ENCODE peak calls at places on chromosomes 12 and 14, in nine cellular contexts. One of them, this sample, is unnamed.

GRCh38 chr12:12726543-12727093 is 9.4 kb downstream of the CDKN1B start:
- DNase-seq in cardiac fibroblast: peak
- DNase-seq in lower leg skin: no peak
- DNase-seq in transverse colon: no peak
- DNase-seq in HL-60: peak
- DNase-seq in endodermal cell: peak
- DNase-seq in adrenal gland: no peak
- DNase-seq in prostate gland: no peak
- DNase-seq in right cardiac atrium: no peak
- DNase-seq in this sample: peak

GRCh38 chr12:47781479-47782371 is 8.7 kb downstream of the SLC48A1 start:
- DNase-seq in cardiac fibroblast: no peak
- DNase-seq in lower leg skin: peak
- DNase-seq in transverse colon: no peak
- DNase-seq in HL-60: no peak
- DNase-seq in endodermal cell: no peak
- DNase-seq in adrenal gland: no peak
- DNase-seq in prostate gland: peak
- DNase-seq in right cardiac atrium: no peak
- DNase-seq in this sample: no peak

GRCh38 chr14:95519699-95520098 is 3.2 kb upstream of the SYNE3 start:
- DNase-seq in cardiac fibroblast: peak
- DNase-seq in lower leg skin: peak
- DNase-seq in transverse colon: peak
- DNase-seq in HL-60: peak
- DNase-seq in endodermal cell: no peak
- DNase-seq in adrenal gland: peak
- DNase-seq in prostate gland: no peak
- DNase-seq in right cardiac atrium: peak
- DNase-seq in this sample: peak

GRCh38 chr14:66638688-66639087 is 130.7 kb downstream of the GPHN start:
- DNase-seq in cardiac fibroblast: peak
- DNase-seq in lower leg skin: no peak
- DNase-seq in transverse colon: no peak
- DNase-seq in HL-60: no peak
- DNase-seq in endodermal cell: no peak
- DNase-seq in adrenal gland: no peak
- DNase-seq in prostate gland: no peak
- DNase-seq in right cardiac atrium: no peak
- DNase-seq in this sample: no peak

GRCh38 chr12:11513288-11513687 is 117.9 kb upstream of the PRB2 start:
- DNase-seq in cardiac fibroblast: peak
- DNase-seq in lower leg skin: no peak
- DNase-seq in transverse colon: no peak
- DNase-seq in HL-60: no peak
- DNase-seq in endodermal cell: peak
- DNase-seq in adrenal gland: no peak
- DNase-seq in prostate gland: no peak
- DNase-seq in right cardiac atrium: no peak
- DNase-seq in this sample: peak

GRCh38 chr14:75811136-75811839 is 150.2 kb downstream of the TTLL5 start:
- DNase-seq in cardiac fibroblast: peak
- DNase-seq in lower leg skin: no peak
- DNase-seq in transverse colon: no peak
- DNase-seq in HL-60: no peak
- DNase-seq in endodermal cell: no peak
- DNase-seq in adrenal gland: no peak
- DNase-seq in prostate gland: no peak
- DNase-seq in right cardiac atrium: no peak
- DNase-seq in this sample: no peak

GRCh38 chr12:122870867-122871664 is 24.9 kb downstream of the VPS37B start:
- DNase-seq in cardiac fibroblast: peak
- DNase-seq in lower leg skin: no peak
- DNase-seq in transverse colon: peak
- DNase-seq in HL-60: no peak
- DNase-seq in endodermal cell: peak
- DNase-seq in adrenal gland: peak
- DNase-seq in prostate gland: peak
- DNase-seq in right cardiac atrium: no peak
- DNase-seq in this sample: no peak

GRCh38 chr14:63483315-63483714 is 59.9 kb downstream of the PPP2R5E start:
- DNase-seq in cardiac fibroblast: no peak
- DNase-seq in lower leg skin: no peak
- DNase-seq in transverse colon: no peak
- DNase-seq in HL-60: no peak
- DNase-seq in endodermal cell: no peak
- DNase-seq in adrenal gland: no peak
- DNase-seq in prostate gland: no peak
- DNase-seq in right cardiac atrium: no peak
- DNase-seq in this sample: no peak

GRCh38 chr14:99976021-99976420 is 89.2 kb upstream of the EVL start:
- DNase-seq in cardiac fibroblast: no peak
- DNase-seq in lower leg skin: no peak
- DNase-seq in transverse colon: no peak
- DNase-seq in HL-60: no peak
- DNase-seq in endodermal cell: no peak
- DNase-seq in adrenal gland: no peak
- DNase-seq in prostate gland: no peak
- DNase-seq in right cardiac atrium: no peak
- DNase-seq in this sample: no peak

GRCh38 chr14:89851031-89851430 is 103.5 kb downstream of the EFCAB11 start:
- DNase-seq in cardiac fibroblast: peak
- DNase-seq in lower leg skin: no peak
- DNase-seq in transverse colon: no peak
- DNase-seq in HL-60: no peak
- DNase-seq in endodermal cell: no peak
- DNase-seq in adrenal gland: no peak
- DNase-seq in prostate gland: no peak
- DNase-seq in right cardiac atrium: no peak
- DNase-seq in this sample: no peak

DNA sequence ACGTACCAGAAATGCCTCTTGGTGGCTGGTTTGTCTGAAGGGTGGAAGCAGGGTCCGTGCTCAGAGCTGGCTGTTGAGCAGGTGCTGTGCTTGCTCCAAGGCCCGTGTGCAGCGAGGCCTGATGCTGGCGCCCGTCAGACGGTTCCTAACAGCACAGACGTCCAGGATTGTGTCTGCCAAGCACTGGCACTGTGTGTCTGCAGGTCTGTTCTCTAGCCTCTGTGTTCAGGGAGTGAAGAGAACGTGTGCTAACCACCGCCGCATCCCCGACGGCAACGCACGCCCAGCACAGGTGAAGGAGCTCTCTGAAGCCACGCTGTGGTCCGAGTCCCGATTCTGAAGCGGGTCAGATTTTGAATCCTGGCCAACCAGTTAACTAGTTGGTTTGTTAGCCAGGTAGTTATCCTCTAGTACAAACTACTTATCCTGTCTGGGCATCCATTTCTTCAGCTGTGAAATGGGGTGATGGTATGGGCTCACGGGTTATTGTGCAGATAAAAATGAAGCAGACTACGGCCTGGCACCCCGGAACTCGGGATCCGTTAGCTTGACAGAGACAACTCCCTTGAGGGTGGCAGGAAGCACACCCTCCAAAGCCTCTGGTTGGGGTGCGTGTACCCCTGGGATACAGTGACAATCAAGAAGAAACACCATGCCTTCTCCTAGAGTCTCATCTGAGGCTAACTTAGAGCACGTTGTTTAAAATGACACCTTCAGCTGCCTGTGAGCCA is 18.6 kb upstream of the TDRD9 start:
- DNase-seq in cardiac fibroblast: no peak
- DNase-seq in lower leg skin: no peak
- DNase-seq in transverse colon: no peak
- DNase-seq in HL-60: no peak
- DNase-seq in endodermal cell: no peak
- DNase-seq in adrenal gland: no peak
- DNase-seq in prostate gland: no peak
- DNase-seq in right cardiac atrium: no peak
- DNase-seq in this sample: no peak
- H3K4me3 ChIP-seq in cardiac fibroblast: no peak
- H3K4me3 ChIP-seq in lower leg skin: no peak
- H3K4me3 ChIP-seq in transverse colon: no peak
- H3K4me3 ChIP-seq in HL-60: no peak
- H3K4me3 ChIP-seq in endodermal cell: no peak
- H3K4me3 ChIP-seq in adrenal gland: no peak
- H3K4me3 ChIP-seq in prostate gland: no peak
- H3K4me3 ChIP-seq in right cardiac atrium: no peak
- H3K4me3 ChIP-seq in this sample: no peak

GRCh38 chr14:88551936-88552565 is 2.8 kb downstream of the PTPN21 start:
- DNase-seq in cardiac fibroblast: peak
- DNase-seq in lower leg skin: no peak
- DNase-seq in transverse colon: no peak
- DNase-seq in HL-60: no peak
- DNase-seq in endodermal cell: peak
- DNase-seq in adrenal gland: peak
- DNase-seq in prostate gland: peak
- DNase-seq in right cardiac atrium: peak
- DNase-seq in this sample: peak
- H3K4me3 ChIP-seq in cardiac fibroblast: peak
- H3K4me3 ChIP-seq in lower leg skin: peak
- H3K4me3 ChIP-seq in transverse colon: peak
- H3K4me3 ChIP-seq in HL-60: peak
- H3K4me3 ChIP-seq in endodermal cell: peak
- H3K4me3 ChIP-seq in adrenal gland: peak
- H3K4me3 ChIP-seq in prostate gland: peak
- H3K4me3 ChIP-seq in right cardiac atrium: peak
- H3K4me3 ChIP-seq in this sample: peak

DNA sequence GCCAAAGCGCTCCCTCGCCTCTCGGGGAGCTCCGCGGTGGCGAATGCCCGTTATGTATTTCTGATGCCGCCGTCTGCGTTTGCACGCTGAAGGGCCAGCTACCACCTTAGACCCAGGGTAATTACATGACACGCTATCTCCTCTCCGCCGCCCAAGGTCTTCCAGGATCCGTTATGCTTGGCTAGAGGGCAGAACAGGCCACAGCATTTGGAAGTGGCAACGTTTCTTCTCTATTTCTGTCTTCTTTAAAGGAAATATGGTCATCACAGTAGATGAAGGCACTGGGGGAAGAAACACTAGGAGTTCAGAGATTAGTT is 854 bp upstream of the MDGA2 start:
- DNase-seq in cardiac fibroblast: no peak
- DNase-seq in lower leg skin: no peak
- DNase-seq in transverse colon: no peak
- DNase-seq in HL-60: no peak
- DNase-seq in endodermal cell: no peak
- DNase-seq in adrenal gland: no peak
- DNase-seq in prostate gland: no peak
- DNase-seq in right cardiac atrium: no peak
- DNase-seq in this sample: no peak
- H3K4me3 ChIP-seq in cardiac fibroblast: no peak
- H3K4me3 ChIP-seq in lower leg skin: peak
- H3K4me3 ChIP-seq in transverse colon: no peak
- H3K4me3 ChIP-seq in HL-60: peak
- H3K4me3 ChIP-seq in endodermal cell: peak
- H3K4me3 ChIP-seq in adrenal gland: no peak
- H3K4me3 ChIP-seq in prostate gland: no peak
- H3K4me3 ChIP-seq in right cardiac atrium: no peak
- H3K4me3 ChIP-seq in this sample: peak

GRCh38 chr14:54355698-54356097 is 41.1 kb upstream of the CDKN3 start:
- DNase-seq in cardiac fibroblast: no peak
- DNase-seq in lower leg skin: no peak
- DNase-seq in transverse colon: no peak
- DNase-seq in HL-60: no peak
- DNase-seq in endodermal cell: no peak
- DNase-seq in adrenal gland: no peak
- DNase-seq in prostate gland: no peak
- DNase-seq in right cardiac atrium: no peak
- DNase-seq in this sample: no peak

GRCh38 chr14:54353694-54354093 is 43.1 kb upstream of the CDKN3 start:
- DNase-seq in cardiac fibroblast: no peak
- DNase-seq in lower leg skin: no peak
- DNase-seq in transverse colon: no peak
- DNase-seq in HL-60: no peak
- DNase-seq in endodermal cell: no peak
- DNase-seq in adrenal gland: no peak
- DNase-seq in prostate gland: no peak
- DNase-seq in right cardiac atrium: no peak
- DNase-seq in this sample: no peak

GRCh38 chr14:54354096-54354495 is 42.7 kb upstream of the CDKN3 start:
- DNase-seq in cardiac fibroblast: peak
- DNase-seq in lower leg skin: no peak
- DNase-seq in transverse colon: no peak
- DNase-seq in HL-60: peak
- DNase-seq in endodermal cell: no peak
- DNase-seq in adrenal gland: no peak
- DNase-seq in prostate gland: no peak
- DNase-seq in right cardiac atrium: no peak
- DNase-seq in this sample: no peak

GRCh38 chr14:54356172-54356571 is 40.6 kb upstream of the CDKN3 start:
- DNase-seq in cardiac fibroblast: no peak
- DNase-seq in lower leg skin: no peak
- DNase-seq in transverse colon: no peak
- DNase-seq in HL-60: no peak
- DNase-seq in endodermal cell: no peak
- DNase-seq in adrenal gland: no peak
- DNase-seq in prostate gland: no peak
- DNase-seq in right cardiac atrium: no peak
- DNase-seq in this sample: peak

DNA sequence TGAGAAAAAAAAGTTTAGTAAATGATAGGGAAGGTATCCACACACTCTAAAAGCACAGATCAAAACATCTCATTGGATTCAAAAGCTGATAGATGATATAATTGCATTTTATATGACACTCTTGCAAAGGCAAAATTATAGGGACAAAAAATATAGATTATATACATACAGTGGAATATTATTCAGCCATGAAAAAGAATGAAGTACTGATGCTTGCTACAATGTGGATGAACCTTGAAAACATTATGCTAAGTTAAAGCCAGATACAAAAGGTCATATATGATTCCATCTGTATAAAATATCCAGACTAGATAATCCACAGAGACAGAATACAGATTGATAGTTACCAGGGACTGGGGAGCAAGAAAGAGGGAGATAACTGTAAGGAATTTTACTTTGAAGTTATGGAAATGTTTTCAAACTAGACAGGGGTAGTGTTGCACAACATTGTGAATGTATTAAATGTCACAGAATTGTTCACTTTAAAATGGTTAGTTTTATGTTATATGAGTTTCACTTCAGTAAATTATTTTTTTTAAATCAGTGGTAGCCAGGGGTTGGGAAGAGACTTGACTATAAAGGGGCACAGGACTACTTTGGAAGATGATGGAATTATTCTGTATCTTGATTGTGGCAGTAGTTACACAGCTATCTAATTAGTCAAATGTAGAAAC is 41.7 kb upstream of the CDKN3 start:
- DNase-seq in cardiac fibroblast: no peak
- DNase-seq in lower leg skin: no peak
- DNase-seq in transverse colon: no peak
- DNase-seq in HL-60: no peak
- DNase-seq in endodermal cell: no peak
- DNase-seq in adrenal gland: no peak
- DNase-seq in prostate gland: no peak
- DNase-seq in right cardiac atrium: no peak
- DNase-seq in this sample: no peak
- H3K4me3 ChIP-seq in cardiac fibroblast: no peak
- H3K4me3 ChIP-seq in lower leg skin: no peak
- H3K4me3 ChIP-seq in transverse colon: no peak
- H3K4me3 ChIP-seq in HL-60: no peak
- H3K4me3 ChIP-seq in endodermal cell: no peak
- H3K4me3 ChIP-seq in adrenal gland: no peak
- H3K4me3 ChIP-seq in prostate gland: no peak
- H3K4me3 ChIP-seq in right cardiac atrium: no peak
- H3K4me3 ChIP-seq in this sample: no peak